ENCODE peak calls at places on chromosomes 1 and 21, in five cellular contexts. X, G, I, E and S are unnamed samples.

GRCh38 chr1:233665575-233666270 is 51.8 kb downstream of the KCNK1 start:
- DNase-seq in X (no peak), G (no peak), I (no peak), E (no peak), S (no peak)

GRCh38 chr1:115426271-115426771 is 88.3 kb upstream of the NGF start:
- DNase-seq in X (no peak), G (no peak), I (no peak), E (no peak), S (peak; percentile 67)

GRCh38 chr1:106944721-106945120 is 111.8 kb upstream of the PRMT6 start:
- DNase-seq in X (no peak), G (peak; percentile 37), I (no peak), E (no peak), S (no peak)

GRCh38 chr1:159929155-159930051 is 4.1 kb upstream of the TAGLN2 start:
- DNase-seq in X (no peak), G (no peak), I (no peak), E (no peak), S (no peak)

GRCh38 chr1:197774691-197775281 is 494 bp downstream of the DENND1B start:
- DNase-seq in X (peak; percentile 64), G (peak; percentile 3), I (no peak), E (no peak), S (peak; percentile 70)

GRCh38 chr1:26373789-26374188 is 1.2 kb upstream of the ZNF683 start:
- DNase-seq in X (no peak), G (no peak), I (no peak), E (no peak), S (no peak)

GRCh38 chr1:186983327-186983726 is 154.6 kb downstream of the PLA2G4A start:
- DNase-seq in X (peak; percentile 18), G (no peak), I (no peak), E (no peak), S (peak; percentile 89)

GRCh38 chr1:233614743-233615521 is 1.0 kb downstream of the KCNK1 start:
- DNase-seq in X (peak; percentile 26), G (no peak), I (no peak), E (no peak), S (no peak)

GRCh38 chr1:15989776-15990175 is 13.9 kb upstream of the ZBTB17 start:
- DNase-seq in X (no peak), G (no peak), I (no peak), E (no peak), S (no peak)

GRCh38 chr1:209741198-209741597 is 14.7 kb upstream of the TRAF3IP3 start:
- DNase-seq in X (no peak), G (no peak), I (no peak), E (no peak), S (no peak)

GRCh38 chr1:176119549-176119948 is 87.5 kb downstream of the COP1 start:
- DNase-seq in X (no peak), G (peak; percentile 39), I (peak; percentile 4), E (peak; percentile 6), S (no peak)

GRCh38 chr1:92980732-92981647 is 19.7 kb upstream of the DIPK1A start:
- DNase-seq in X (no peak), G (no peak), I (no peak), E (no peak), S (no peak)

GRCh38 chr1:5961601-5962000 is 30.6 kb downstream of the NPHP4 start:
- DNase-seq in X (no peak), G (no peak), I (no peak), E (no peak), S (peak; percentile 40)

GRCh38 chr1:24566266-24566867 is 10.5 kb downstream of the NCMAP start:
- DNase-seq in X (no peak), G (no peak), I (no peak), E (no peak), S (no peak)

GRCh38 chr1:226948480-226948879 is 8.4 kb downstream of the COQ8A start:
- DNase-seq in X (no peak), G (no peak), I (no peak), E (no peak), S (no peak)

GRCh38 chr1:168089326-168089978 is 47.3 kb downstream of the GPR161 start:
- DNase-seq in X (peak; percentile 81), G (no peak), I (no peak), E (no peak), S (peak; percentile 38)

GRCh38 chr1:100868364-100868995 is 26.2 kb downstream of the EXTL2 start:
- DNase-seq in X (no peak), G (peak; percentile 22), I (peak; percentile 17), E (peak; percentile 48), S (no peak)

GRCh38 chr1:1306661-1307260 is 969 bp downstream of the ACAP3 start:
- DNase-seq in X (no peak), G (peak; percentile 60), I (no peak), E (no peak), S (no peak)

GRCh38 chr21:38337793-38338192 is 81.0 kb downstream of the KCNJ15 start:
- DNase-seq in X (no peak), G (no peak), I (no peak), E (no peak), S (no peak)

GRCh38 chr21:38334866-38335265 is 78.1 kb downstream of the KCNJ15 start:
- DNase-seq in X (no peak), G (no peak), I (no peak), E (no peak), S (no peak)

GRCh38 chr21:38329176-38329575 is 72.4 kb downstream of the KCNJ15 start:
- DNase-seq in X (no peak), G (no peak), I (no peak), E (no peak), S (no peak)

GRCh38 chr21:38330671-38331070 is 73.9 kb downstream of the KCNJ15 start:
- DNase-seq in X (no peak), G (no peak), I (no peak), E (no peak), S (no peak)

GRCh38 chr21:38333290-38334272 is 76.8 kb downstream of the KCNJ15 start:
- DNase-seq in X (no peak), G (no peak), I (no peak), E (no peak), S (no peak)
- TF ChIP-seq CTCF in X (no peak), G (no peak), I (no peak), E (no peak), S (no peak)

DNA sequence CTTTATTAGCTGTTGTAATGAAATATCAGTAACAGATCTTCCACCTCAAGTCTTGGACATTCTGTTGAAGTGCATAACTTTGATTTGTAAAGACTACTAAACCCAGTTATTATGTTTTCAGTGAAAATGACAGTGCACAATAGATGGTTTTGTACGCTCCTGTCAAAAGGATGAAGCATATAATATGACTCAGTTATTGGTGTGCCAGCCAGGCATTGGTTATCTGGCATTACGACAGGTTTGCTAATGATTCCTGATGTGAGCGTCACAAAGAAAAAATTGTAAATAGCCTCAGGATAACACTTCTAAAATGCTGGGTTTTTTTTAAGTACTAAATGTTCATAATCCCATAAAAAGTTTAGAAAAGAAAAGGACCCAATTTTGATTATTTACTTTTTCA is 147.9 kb downstream of the MAGI3 start:
- DNase-seq in X (no peak), G (no peak), I (no peak), E (no peak), S (no peak)
- TF ChIP-seq POLR2AphosphoS5 in X (no peak), G (no peak), I (no peak), E (no peak), S (no peak)

GRCh38 chr1:3349161-3349967 is 105.1 kb upstream of the ARHGEF16 start:
- DNase-seq in X (no peak), G (peak; percentile 48), I (no peak), E (no peak), S (no peak)
- TF ChIP-seq CTCF in X (no peak), G (peak; percentile 84), I (no peak), E (peak; percentile 24), S (no peak)

GRCh38 chr1:151037032-151037431 is 646 bp downstream of the BNIPL start:
- DNase-seq in X (no peak), G (no peak), I (no peak), E (no peak), S (peak; percentile 15)

GRCh38 chr1:151036356-151036755 is at the start of gene BNIPL:
- DNase-seq in X (no peak), G (no peak), I (no peak), E (no peak), S (no peak)

GRCh38 chr1:151039527-151039926 is 3.1 kb downstream of the BNIPL start:
- DNase-seq in X (no peak), G (no peak), I (no peak), E (no peak), S (no peak)

GRCh38 chr1:151032164-151032563 is 4.2 kb upstream of the BNIPL start:
- DNase-seq in X (no peak), G (no peak), I (no peak), E (no peak), S (no peak)

GRCh38 chr1:151035167-151035566 is 1.2 kb upstream of the BNIPL start:
- DNase-seq in X (no peak), G (no peak), I (no peak), E (no peak), S (no peak)
- TF ChIP-seq POLR2AphosphoS5 in X (no peak), G (no peak), I (no peak), E (no peak), S (no peak)

GRCh38 chr1:158020877-158021630 is 27.6 kb downstream of the KIRREL1 start:
- DNase-seq in X (no peak), G (no peak), I (no peak), E (no peak), S (no peak)

GRCh38 chr1:158019177-158019868 is 25.9 kb downstream of the KIRREL1 start:
- DNase-seq in X (peak; percentile 38), G (peak; percentile 42), I (peak; percentile 76), E (peak; percentile 73), S (peak; percentile 86)

GRCh38 chr1:158014702-158015320 is 21.4 kb downstream of the KIRREL1 start:
- DNase-seq in X (no peak), G (no peak), I (no peak), E (no peak), S (no peak)

GRCh38 chr1:158016651-158017335 is 23.3 kb downstream of the KIRREL1 start:
- DNase-seq in X (no peak), G (no peak), I (no peak), E (no peak), S (no peak)

DNA sequence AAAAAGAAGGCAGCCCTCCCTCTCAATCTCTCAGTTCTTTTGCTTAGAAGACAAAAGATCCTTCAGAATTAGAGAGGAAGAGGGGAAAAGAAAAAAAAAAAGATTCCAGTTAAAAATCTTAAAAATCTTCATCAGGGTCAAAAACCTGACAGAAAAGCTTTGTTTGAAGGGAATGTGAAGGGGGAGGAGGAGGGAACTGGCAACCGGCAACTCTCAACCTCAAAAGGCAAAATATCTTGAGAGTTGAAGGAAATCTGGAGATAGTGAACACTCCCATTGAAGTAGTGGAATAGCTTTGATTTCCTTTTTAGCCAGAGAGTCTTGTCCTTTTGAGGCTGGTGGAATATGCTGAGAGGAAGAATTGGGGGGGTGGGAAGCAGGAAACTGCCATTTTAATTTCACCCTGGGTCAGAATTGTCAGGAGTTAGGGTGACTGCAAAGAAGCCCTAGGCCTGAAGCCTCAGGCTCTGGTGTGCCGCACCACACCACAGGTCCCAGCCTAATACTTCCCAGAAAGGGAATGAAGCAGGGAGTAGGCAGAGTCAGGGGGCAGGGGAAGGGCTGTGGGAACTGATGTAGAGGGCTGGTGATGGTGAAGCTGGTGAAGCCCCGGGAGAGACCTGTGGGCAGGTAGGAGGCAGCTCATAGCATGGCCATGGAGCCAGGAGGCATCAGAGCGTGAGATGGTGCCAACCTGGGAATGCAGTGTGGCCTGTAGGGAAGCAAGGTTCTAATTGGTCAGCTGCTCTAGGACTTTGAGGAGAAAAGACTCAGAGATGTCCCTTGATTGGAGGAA is 24.6 kb downstream of the KIRREL1 start:
- DNase-seq in X (no peak), G (no peak), I (no peak), E (no peak), S (no peak)
- TF ChIP-seq CTCF in X (no peak), G (no peak), I (no peak), E (no peak), S (no peak)

GRCh38 chr1:111837398-111837797 is 81.7 kb downstream of the DDX20 start:
- DNase-seq in X (no peak), G (no peak), I (no peak), E (no peak), S (no peak)
- TF ChIP-seq POLR2AphosphoS5 in X (no peak), G (no peak), I (no peak), E (no peak), S (no peak)